ENCODE peak calls at places on chromosome X, in ten cellular contexts. One of them, this sample, is unnamed.
A peak's percentile ranks its signal among the peaks of the same experiment; 100 is the strongest.

GRCh38 chrX:118226060-118226428 is 109.4 kb upstream of the KLHL13 start:
- DNase-seq in heart left ventricle: no peak
- DNase-seq in astrocyte: peak; percentile 14
- DNase-seq in endothelial cell of umbilical vein: peak; percentile 65
- DNase-seq in Peyer's patch: no peak
- DNase-seq in HCT116: no peak
- DNase-seq in GM12865: no peak
- DNase-seq in H1: no peak
- DNase-seq in ascending aorta: no peak
- DNase-seq in A673: peak; percentile 57
- DNase-seq in this sample: no peak

GRCh38 chrX:49860867-49861535 is 18.3 kb upstream of the USP27X start:
- DNase-seq in endothelial cell of umbilical vein: no peak
- DNase-seq in GM12865: no peak
- DNase-seq in HCT116: no peak
- DNase-seq in astrocyte: no peak
- DNase-seq in ascending aorta: no peak
- DNase-seq in A673: no peak
- DNase-seq in H1: no peak
- DNase-seq in Peyer's patch: no peak
- DNase-seq in heart left ventricle: no peak
- DNase-seq in this sample: no peak

GRCh38 chrX:78064152-78064551 is 39.9 kb upstream of the PGK1 start:
- DNase-seq in Peyer's patch: no peak
- DNase-seq in A673: no peak
- DNase-seq in H1: no peak
- DNase-seq in ascending aorta: no peak
- DNase-seq in heart left ventricle: no peak
- DNase-seq in GM12865: peak; percentile 32
- DNase-seq in endothelial cell of umbilical vein: no peak
- DNase-seq in astrocyte: no peak
- DNase-seq in HCT116: no peak
- DNase-seq in this sample: no peak

GRCh38 chrX:29043751-29044150 is 456.5 kb downstream of the IL1RAPL1 start:
- DNase-seq in Peyer's patch: no peak
- DNase-seq in H1: no peak
- DNase-seq in heart left ventricle: no peak
- DNase-seq in A673: no peak
- DNase-seq in ascending aorta: no peak
- DNase-seq in astrocyte: no peak
- DNase-seq in HCT116: no peak
- DNase-seq in endothelial cell of umbilical vein: no peak
- DNase-seq in GM12865: no peak
- DNase-seq in this sample: no peak

GRCh38 chrX:2656243-2656836 is 34.8 kb upstream of the CD99 start:
- DNase-seq in HCT116: no peak
- DNase-seq in GM12865: no peak
- DNase-seq in endothelial cell of umbilical vein: no peak
- DNase-seq in astrocyte: no peak
- DNase-seq in H1: no peak
- DNase-seq in heart left ventricle: no peak
- DNase-seq in ascending aorta: no peak
- DNase-seq in Peyer's patch: no peak
- DNase-seq in A673: no peak
- DNase-seq in this sample: no peak

GRCh38 chrX:17744896-17745523 is 7.7 kb downstream of the SCML1 start:
- DNase-seq in Peyer's patch: no peak
- DNase-seq in heart left ventricle: no peak
- DNase-seq in A673: no peak
- DNase-seq in GM12865: no peak
- DNase-seq in endothelial cell of umbilical vein: peak; percentile 21
- DNase-seq in astrocyte: no peak
- DNase-seq in H1: no peak
- DNase-seq in ascending aorta: no peak
- DNase-seq in HCT116: no peak
- DNase-seq in this sample: no peak

GRCh38 chrX:101619336-101619735 is 1.5 kb upstream of the ARMCX6 start:
- DNase-seq in endothelial cell of umbilical vein: no peak
- DNase-seq in astrocyte: peak; percentile 39
- DNase-seq in A673: peak; percentile 64
- DNase-seq in HCT116: no peak
- DNase-seq in GM12865: peak; percentile 19
- DNase-seq in ascending aorta: no peak
- DNase-seq in H1: no peak
- DNase-seq in Peyer's patch: no peak
- DNase-seq in heart left ventricle: peak; percentile 35
- DNase-seq in this sample: no peak

GRCh38 chrX:18424482-18425198 is 768 bp upstream of the CDKL5 start:
- DNase-seq in H1: no peak
- DNase-seq in A673: peak; percentile 51
- DNase-seq in HCT116: no peak
- DNase-seq in GM12865: peak; percentile 63
- DNase-seq in astrocyte: peak; percentile 31
- DNase-seq in endothelial cell of umbilical vein: peak; percentile 41
- DNase-seq in Peyer's patch: peak; percentile 49
- DNase-seq in ascending aorta: no peak
- DNase-seq in heart left ventricle: peak; percentile 28
- DNase-seq in this sample: no peak

GRCh38 chrX:69430730-69431129 is 73.4 kb upstream of the NALF2 start:
- DNase-seq in H1: no peak
- DNase-seq in ascending aorta: no peak
- DNase-seq in endothelial cell of umbilical vein: no peak
- DNase-seq in astrocyte: no peak
- DNase-seq in heart left ventricle: no peak
- DNase-seq in A673: no peak
- DNase-seq in GM12865: no peak
- DNase-seq in HCT116: no peak
- DNase-seq in Peyer's patch: no peak
- DNase-seq in this sample: no peak

GRCh38 chrX:20252392-20253231 is 14.1 kb downstream of the RPS6KA3 start:
- DNase-seq in A673: peak; percentile 68
- DNase-seq in HCT116: peak; percentile 26
- DNase-seq in endothelial cell of umbilical vein: peak; percentile 61
- DNase-seq in ascending aorta: peak; percentile 65
- DNase-seq in GM12865: peak; percentile 62
- DNase-seq in heart left ventricle: peak; percentile 33
- DNase-seq in astrocyte: peak; percentile 19
- DNase-seq in H1: peak; percentile 82
- DNase-seq in Peyer's patch: peak; percentile 80
- DNase-seq in this sample: no peak

GRCh38 chrX:119516157-119516702 is 48.0 kb downstream of the SLC25A5 start:
- DNase-seq in A673: peak; percentile 76
- DNase-seq in HCT116: peak; percentile 39
- DNase-seq in endothelial cell of umbilical vein: peak; percentile 67
- DNase-seq in heart left ventricle: no peak
- DNase-seq in astrocyte: peak; percentile 18
- DNase-seq in ascending aorta: no peak
- DNase-seq in H1: peak; percentile 43
- DNase-seq in Peyer's patch: no peak
- DNase-seq in GM12865: peak; percentile 75
- DNase-seq in this sample: no peak

GRCh38 chrX:42519666-42520231 is 258.2 kb downstream of the PPP1R2C start:
- DNase-seq in astrocyte: peak; percentile 59
- DNase-seq in ascending aorta: no peak
- DNase-seq in A673: peak; percentile 3
- DNase-seq in GM12865: no peak
- DNase-seq in heart left ventricle: no peak
- DNase-seq in Peyer's patch: no peak
- DNase-seq in HCT116: no peak
- DNase-seq in H1: no peak
- DNase-seq in endothelial cell of umbilical vein: peak; percentile 4
- DNase-seq in this sample: no peak

GRCh38 chrX:122583526-122583925 is 600.6 kb upstream of the GRIA3 start:
- DNase-seq in ascending aorta: no peak
- DNase-seq in A673: no peak
- DNase-seq in Peyer's patch: no peak
- DNase-seq in GM12865: no peak
- DNase-seq in heart left ventricle: no peak
- DNase-seq in endothelial cell of umbilical vein: no peak
- DNase-seq in astrocyte: no peak
- DNase-seq in H1: no peak
- DNase-seq in HCT116: no peak
- DNase-seq in this sample: no peak

GRCh38 chrX:12972239-12972638 is 2.7 kb upstream of the TMSB4X start:
- DNase-seq in astrocyte: no peak
- DNase-seq in heart left ventricle: no peak
- DNase-seq in HCT116: no peak
- DNase-seq in ascending aorta: no peak
- DNase-seq in A673: no peak
- DNase-seq in endothelial cell of umbilical vein: no peak
- DNase-seq in GM12865: no peak
- DNase-seq in Peyer's patch: no peak
- DNase-seq in H1: no peak
- DNase-seq in this sample: no peak

GRCh38 chrX:12973561-12974216 is 1.2 kb upstream of the TMSB4X start:
- DNase-seq in endothelial cell of umbilical vein: peak; percentile 37
- DNase-seq in ascending aorta: peak; percentile 69
- DNase-seq in GM12865: peak; percentile 77
- DNase-seq in astrocyte: no peak
- DNase-seq in H1: no peak
- DNase-seq in Peyer's patch: no peak
- DNase-seq in HCT116: no peak
- DNase-seq in heart left ventricle: no peak
- DNase-seq in A673: no peak
- DNase-seq in this sample: no peak

GRCh38 chrX:12974217-12974796 is 603 bp upstream of the TMSB4X start:
- DNase-seq in astrocyte: peak; percentile 57
- DNase-seq in endothelial cell of umbilical vein: peak; percentile 58
- DNase-seq in A673: peak; percentile 28
- DNase-seq in Peyer's patch: peak; percentile 73
- DNase-seq in HCT116: no peak
- DNase-seq in GM12865: peak; percentile 68
- DNase-seq in H1: peak; percentile 49
- DNase-seq in ascending aorta: peak; percentile 85
- DNase-seq in heart left ventricle: peak; percentile 79
- DNase-seq in this sample: no peak

GRCh38 chrX:12971282-12972003 is 3.5 kb upstream of the TMSB4X start:
- DNase-seq in Peyer's patch: no peak
- DNase-seq in ascending aorta: peak; percentile 81
- DNase-seq in HCT116: no peak
- DNase-seq in astrocyte: no peak
- DNase-seq in H1: no peak
- DNase-seq in GM12865: peak; percentile 72
- DNase-seq in heart left ventricle: peak; percentile 56
- DNase-seq in endothelial cell of umbilical vein: no peak
- DNase-seq in A673: no peak
- DNase-seq in this sample: no peak

DNA sequence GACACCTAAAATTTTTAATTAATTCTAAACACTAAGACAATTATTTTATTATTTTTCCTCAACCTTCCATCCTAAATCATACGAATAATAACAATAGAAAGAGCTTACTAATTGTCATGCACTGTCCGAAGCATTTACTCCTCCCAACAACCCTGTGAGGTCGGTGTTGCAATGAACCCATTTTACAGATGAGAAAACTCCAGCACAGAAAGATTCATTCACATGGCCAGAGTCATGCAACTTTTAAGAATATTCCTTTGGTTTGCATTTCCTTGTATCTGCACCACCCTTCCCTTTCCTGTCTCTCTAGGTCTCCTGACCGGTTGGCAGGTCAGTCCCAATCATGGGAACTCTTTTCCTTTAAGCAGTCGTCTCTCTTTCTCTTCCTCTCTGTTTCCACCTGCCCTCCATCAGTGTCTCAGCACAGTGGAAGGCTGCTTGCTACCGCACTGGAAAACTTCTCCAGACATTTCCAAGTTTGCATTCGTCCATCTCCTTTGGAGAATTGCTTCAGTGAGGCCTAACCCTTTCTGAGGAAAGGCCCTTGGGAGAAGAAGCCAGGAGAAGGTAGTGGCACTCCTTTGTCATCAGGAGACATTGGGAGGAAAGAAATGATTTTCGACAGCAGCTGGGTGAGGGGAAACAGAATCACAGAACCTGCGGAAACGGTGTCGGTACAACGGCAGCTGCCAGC is 1.9 kb upstream of the TMSB4X start:
- DNase-seq in H1: no peak
- DNase-seq in ascending aorta: no peak
- DNase-seq in Peyer's patch: no peak
- DNase-seq in heart left ventricle: no peak
- DNase-seq in GM12865: no peak
- DNase-seq in endothelial cell of umbilical vein: no peak
- DNase-seq in A673: no peak
- DNase-seq in HCT116: no peak
- DNase-seq in astrocyte: no peak
- DNase-seq in this sample: no peak
- H3K4me3 ChIP-seq in H1: no peak overlapping the region
- H3K4me3 ChIP-seq in ascending aorta: peak overlapping the region; percentile 78
- H3K4me3 ChIP-seq in Peyer's patch: peak overlapping the region; percentile 87
- H3K4me3 ChIP-seq in heart left ventricle: peak overlapping the region; percentile 72
- H3K4me3 ChIP-seq in GM12865: peak overlapping the region; percentile 59
- H3K4me3 ChIP-seq in endothelial cell of umbilical vein: no peak overlapping the region
- H3K4me3 ChIP-seq in A673: no peak overlapping the region
- H3K4me3 ChIP-seq in HCT116: no peak overlapping the region
- H3K4me3 ChIP-seq in astrocyte: no peak overlapping the region
- H3K4me3 ChIP-seq in this sample: no peak overlapping the region

GRCh38 chrX:110421499-110422455 is 63.1 kb downstream of the RTL9 start:
- DNase-seq in H1: no peak
- DNase-seq in endothelial cell of umbilical vein: no peak
- DNase-seq in ascending aorta: no peak
- DNase-seq in astrocyte: no peak
- DNase-seq in GM12865: no peak
- DNase-seq in Peyer's patch: no peak
- DNase-seq in HCT116: no peak
- DNase-seq in A673: no peak
- DNase-seq in heart left ventricle: peak; percentile 38
- DNase-seq in this sample: peak; percentile 91
- TF ChIP-seq CTCF in H1: no peak
- TF ChIP-seq CTCF in endothelial cell of umbilical vein: no peak
- TF ChIP-seq CTCF in ascending aorta: no peak
- TF ChIP-seq CTCF in astrocyte: no peak
- TF ChIP-seq CTCF in GM12865: no peak
- TF ChIP-seq CTCF in Peyer's patch: no peak
- TF ChIP-seq CTCF in HCT116: no peak
- TF ChIP-seq CTCF in A673: no peak
- TF ChIP-seq CTCF in heart left ventricle: no peak
- TF ChIP-seq CTCF in this sample: no peak

GRCh38 chrX:133384454-133384853 is 30.8 kb downstream of the GPC4 start:
- DNase-seq in ascending aorta: no peak
- DNase-seq in GM12865: no peak
- DNase-seq in Peyer's patch: no peak
- DNase-seq in H1: no peak
- DNase-seq in endothelial cell of umbilical vein: no peak
- DNase-seq in heart left ventricle: no peak
- DNase-seq in A673: no peak
- DNase-seq in astrocyte: no peak
- DNase-seq in HCT116: no peak
- DNase-seq in this sample: no peak
- H3K4me3 ChIP-seq in ascending aorta: no peak overlapping the region
- H3K4me3 ChIP-seq in GM12865: no peak overlapping the region
- H3K4me3 ChIP-seq in Peyer's patch: no peak overlapping the region
- H3K4me3 ChIP-seq in H1: no peak overlapping the region
- H3K4me3 ChIP-seq in endothelial cell of umbilical vein: no peak overlapping the region
- H3K4me3 ChIP-seq in heart left ventricle: no peak overlapping the region
- H3K4me3 ChIP-seq in A673: no peak overlapping the region
- H3K4me3 ChIP-seq in astrocyte: no peak overlapping the region
- H3K4me3 ChIP-seq in HCT116: no peak overlapping the region
- H3K4me3 ChIP-seq in this sample: no peak overlapping the region

GRCh38 chrX:128106630-128107029 is 54.4 kb upstream of the ACTRT1 start:
- DNase-seq in H1: no peak
- DNase-seq in A673: peak; percentile 60
- DNase-seq in HCT116: no peak
- DNase-seq in GM12865: no peak
- DNase-seq in Peyer's patch: no peak
- DNase-seq in endothelial cell of umbilical vein: peak; percentile 49
- DNase-seq in astrocyte: no peak
- DNase-seq in ascending aorta: no peak
- DNase-seq in heart left ventricle: no peak
- DNase-seq in this sample: peak; percentile 8
- TF ChIP-seq CTCF in H1: peak; percentile 56
- TF ChIP-seq CTCF in A673: peak; percentile 62
- TF ChIP-seq CTCF in HCT116: no peak
- TF ChIP-seq CTCF in GM12865: no peak
- TF ChIP-seq CTCF in Peyer's patch: no peak
- TF ChIP-seq CTCF in endothelial cell of umbilical vein: peak; percentile 33
- TF ChIP-seq CTCF in astrocyte: no peak
- TF ChIP-seq CTCF in ascending aorta: no peak
- TF ChIP-seq CTCF in heart left ventricle: no peak
- TF ChIP-seq CTCF in this sample: peak; percentile 60

This sample was measured in LNCaP clone FGC.